ENCODE peak calls at places on chromosomes 7 and 10, in eight cellular contexts. One of them, this sample, is unnamed.

GRCh38 chr7:101547916-101548599 is 81.0 kb downstream of the MYL10 start:
- DNase-seq in astrocyte of the spinal cord: no peak
- DNase-seq in CD4-positive, alpha-beta T cell: peak; percentile 29
- DNase-seq in neural crest cell: no peak
- DNase-seq in heart left ventricle: no peak
- DNase-seq in OCI-LY7: no peak
- DNase-seq in uterus: no peak
- DNase-seq in endothelial cell: no peak
- DNase-seq in this sample: no peak

GRCh38 chr10:97858001-97858439 is 8.4 kb downstream of the GOLGA7B start:
- DNase-seq in astrocyte of the spinal cord: no peak
- DNase-seq in neural crest cell: no peak
- DNase-seq in OCI-LY7: no peak
- DNase-seq in heart left ventricle: no peak
- DNase-seq in uterus: no peak
- DNase-seq in CD4-positive, alpha-beta T cell: no peak
- DNase-seq in endothelial cell: no peak
- DNase-seq in this sample: no peak

GRCh38 chr10:108327706-108328105 is 1163.2 kb upstream of the SORCS1 start:
- DNase-seq in heart left ventricle: no peak
- DNase-seq in CD4-positive, alpha-beta T cell: no peak
- DNase-seq in neural crest cell: no peak
- DNase-seq in endothelial cell: no peak
- DNase-seq in uterus: no peak
- DNase-seq in OCI-LY7: no peak
- DNase-seq in astrocyte of the spinal cord: peak; percentile 7
- DNase-seq in this sample: no peak

GRCh38 chr10:29882766-29883165 is 176.6 kb downstream of the JCAD start:
- DNase-seq in neural crest cell: no peak
- DNase-seq in endothelial cell: no peak
- DNase-seq in astrocyte of the spinal cord: no peak
- DNase-seq in heart left ventricle: no peak
- DNase-seq in OCI-LY7: no peak
- DNase-seq in uterus: no peak
- DNase-seq in CD4-positive, alpha-beta T cell: no peak
- DNase-seq in this sample: no peak

GRCh38 chr7:119964640-119965542 is 308.1 kb upstream of the KCND2 start:
- DNase-seq in neural crest cell: no peak
- DNase-seq in uterus: no peak
- DNase-seq in CD4-positive, alpha-beta T cell: no peak
- DNase-seq in astrocyte of the spinal cord: peak; percentile 46
- DNase-seq in heart left ventricle: no peak
- DNase-seq in OCI-LY7: no peak
- DNase-seq in endothelial cell: no peak
- DNase-seq in this sample: no peak

GRCh38 chr10:102657984-102658724 is 13.9 kb downstream of the TRIM8 start:
- DNase-seq in neural crest cell: no peak
- DNase-seq in CD4-positive, alpha-beta T cell: no peak
- DNase-seq in astrocyte of the spinal cord: no peak
- DNase-seq in endothelial cell: no peak
- DNase-seq in OCI-LY7: no peak
- DNase-seq in uterus: no peak
- DNase-seq in heart left ventricle: peak; percentile 59
- DNase-seq in this sample: no peak

GRCh38 chr7:91801331-91801983 is 79.0 kb downstream of the MTERF1 start:
- DNase-seq in CD4-positive, alpha-beta T cell: no peak
- DNase-seq in endothelial cell: no peak
- DNase-seq in astrocyte of the spinal cord: no peak
- DNase-seq in uterus: no peak
- DNase-seq in neural crest cell: no peak
- DNase-seq in OCI-LY7: no peak
- DNase-seq in heart left ventricle: no peak
- DNase-seq in this sample: no peak

GRCh38 chr10:17412323-17412722 is 42.1 kb downstream of the ST8SIA6 start:
- DNase-seq in OCI-LY7: no peak
- DNase-seq in uterus: no peak
- DNase-seq in CD4-positive, alpha-beta T cell: no peak
- DNase-seq in endothelial cell: peak; percentile 14
- DNase-seq in neural crest cell: no peak
- DNase-seq in heart left ventricle: no peak
- DNase-seq in astrocyte of the spinal cord: no peak
- DNase-seq in this sample: no peak

GRCh38 chr7:30469303-30469702 is 9.3 kb downstream of the NOD1 start:
- DNase-seq in endothelial cell: peak; percentile 56
- DNase-seq in uterus: peak; percentile 87
- DNase-seq in heart left ventricle: peak; percentile 81
- DNase-seq in neural crest cell: no peak
- DNase-seq in CD4-positive, alpha-beta T cell: no peak
- DNase-seq in OCI-LY7: no peak
- DNase-seq in astrocyte of the spinal cord: peak; percentile 99
- DNase-seq in this sample: peak; percentile 77

GRCh38 chr10:132452216-132452650 is 55.2 kb downstream of the PWWP2B start:
- DNase-seq in endothelial cell: no peak
- DNase-seq in heart left ventricle: no peak
- DNase-seq in CD4-positive, alpha-beta T cell: peak; percentile 49
- DNase-seq in astrocyte of the spinal cord: no peak
- DNase-seq in neural crest cell: no peak
- DNase-seq in OCI-LY7: no peak
- DNase-seq in uterus: no peak
- DNase-seq in this sample: no peak
- TF ChIP-seq CTCF in endothelial cell: no peak
- TF ChIP-seq CTCF in heart left ventricle: peak; percentile 23
- TF ChIP-seq CTCF in CD4-positive, alpha-beta T cell: no peak
- TF ChIP-seq CTCF in astrocyte of the spinal cord: peak; percentile 16
- TF ChIP-seq CTCF in neural crest cell: peak; percentile 37
- TF ChIP-seq CTCF in OCI-LY7: no peak
- TF ChIP-seq CTCF in uterus: no peak
- TF ChIP-seq CTCF in this sample: no peak

GRCh38 chr10:31490858-31491504 is 172.0 kb downstream of the ZEB1 start:
- DNase-seq in heart left ventricle: no peak
- DNase-seq in OCI-LY7: peak; percentile 36
- DNase-seq in CD4-positive, alpha-beta T cell: no peak
- DNase-seq in endothelial cell: peak; percentile 22
- DNase-seq in uterus: no peak
- DNase-seq in neural crest cell: no peak
- DNase-seq in astrocyte of the spinal cord: peak; percentile 75
- DNase-seq in this sample: no peak
- TF ChIP-seq CTCF in heart left ventricle: peak; percentile 43
- TF ChIP-seq CTCF in OCI-LY7: peak; percentile 81
- TF ChIP-seq CTCF in CD4-positive, alpha-beta T cell: peak; percentile 52
- TF ChIP-seq CTCF in endothelial cell: peak; percentile 48
- TF ChIP-seq CTCF in uterus: no peak
- TF ChIP-seq CTCF in neural crest cell: peak; percentile 75
- TF ChIP-seq CTCF in astrocyte of the spinal cord: peak; percentile 72
- TF ChIP-seq CTCF in this sample: no peak

GRCh38 chr7:142231716-142232115 is 26.1 kb downstream of the PRSS58 start:
- DNase-seq in astrocyte of the spinal cord: no peak
- DNase-seq in neural crest cell: peak; percentile 3
- DNase-seq in uterus: no peak
- DNase-seq in endothelial cell: peak; percentile 45
- DNase-seq in CD4-positive, alpha-beta T cell: no peak
- DNase-seq in heart left ventricle: no peak
- DNase-seq in OCI-LY7: peak; percentile 3
- DNase-seq in this sample: no peak
- TF ChIP-seq CTCF in astrocyte of the spinal cord: no peak
- TF ChIP-seq CTCF in neural crest cell: peak; percentile 29
- TF ChIP-seq CTCF in uterus: no peak
- TF ChIP-seq CTCF in endothelial cell: no peak
- TF ChIP-seq CTCF in CD4-positive, alpha-beta T cell: no peak
- TF ChIP-seq CTCF in heart left ventricle: no peak
- TF ChIP-seq CTCF in OCI-LY7: peak; percentile 43
- TF ChIP-seq CTCF in this sample: no peak

GRCh38 chr7:146736446-146737190 is 620.0 kb downstream of the CNTNAP2 start:
- DNase-seq in CD4-positive, alpha-beta T cell: no peak
- DNase-seq in neural crest cell: no peak
- DNase-seq in heart left ventricle: no peak
- DNase-seq in OCI-LY7: no peak
- DNase-seq in astrocyte of the spinal cord: peak; percentile 0
- DNase-seq in endothelial cell: no peak
- DNase-seq in uterus: no peak
- DNase-seq in this sample: no peak
- TF ChIP-seq CTCF in CD4-positive, alpha-beta T cell: no peak
- TF ChIP-seq CTCF in neural crest cell: peak; percentile 51
- TF ChIP-seq CTCF in heart left ventricle: no peak
- TF ChIP-seq CTCF in OCI-LY7: peak; percentile 47
- TF ChIP-seq CTCF in astrocyte of the spinal cord: no peak
- TF ChIP-seq CTCF in endothelial cell: no peak
- TF ChIP-seq CTCF in uterus: no peak
- TF ChIP-seq CTCF in this sample: no peak